ENCODE peak calls at places on chromosome 1, in ten cellular contexts. W, H, S, P, T, M, B, Q, J and I are unnamed samples.

GRCh38 chr1:156104861-156105546 is 9.5 kb upstream of the LMNA start:
- DNase-seq in B (no peak), H (no peak), J (no peak), Q (no peak), S (no peak), T (no peak), P (no peak), W (no peak), M (no peak), I (no peak)

GRCh38 chr1:168396940-168397680 is 116.4 kb downstream of the TBX19 start:
- DNase-seq in W (no peak), J (no peak), M (no peak), Q (no peak), S (no peak), P (no peak), H (no peak), T (no peak), B (no peak), I (no peak)

GRCh38 chr1:30907390-30907640 is 1.2 kb downstream of the SDC3 start:
- DNase-seq in H (no peak), Q (no peak), T (no peak), J (no peak), W (no peak), P (no peak), M (no peak), B (no peak), S (no peak), I (no peak)

GRCh38 chr1:222165625-222166024 is 382.3 kb downstream of the HHIPL2 start:
- DNase-seq in T (no peak), H (no peak), B (no peak), S (no peak), W (no peak), Q (peak; percentile 23), J (no peak), M (no peak), P (no peak), I (no peak)

GRCh38 chr1:38064232-38064903 is 17.8 kb upstream of the POU3F1 start:
- DNase-seq in Q (peak; percentile 52), W (no peak), H (no peak), P (no peak), J (no peak), T (peak; percentile 64), M (no peak), B (no peak), S (no peak), I (no peak)

GRCh38 chr1:85397490-85398044 is 67.4 kb downstream of the DDAH1 start:
- DNase-seq in H (no peak), P (no peak), T (no peak), J (no peak), W (no peak), B (no peak), Q (no peak), M (no peak), S (no peak), I (no peak)

GRCh38 chr1:216937491-216937890 is 214.3 kb upstream of the ESRRG start:
- DNase-seq in J (no peak), W (no peak), H (no peak), M (no peak), Q (no peak), S (no peak), T (no peak), B (no peak), P (no peak), I (no peak)

GRCh38 chr1:15758953-15759661 is 512 bp downstream of the FBLIM1 start:
- DNase-seq in W (no peak), P (no peak), M (no peak), H (no peak), B (no peak), T (no peak), S (peak; percentile 31), J (no peak), Q (no peak), I (no peak)

GRCh38 chr1:160971618-160972056 is 17.0 kb upstream of the ITLN2 start:
- DNase-seq in H (no peak), J (no peak), Q (no peak), M (no peak), W (no peak), B (no peak), S (no peak), P (no peak), T (no peak), I (no peak)

GRCh38 chr1:111436726-111437125 is 9.2 kb upstream of the OVGP1 start:
- DNase-seq in M (no peak), W (no peak), T (no peak), H (peak; percentile 21), J (no peak), B (no peak), Q (no peak), P (no peak), S (no peak), I (no peak)

GRCh38 chr1:32773018-32773763 is 44.0 kb downstream of the YARS1 start:
- DNase-seq in B (peak; percentile 74), S (peak; percentile 82), M (peak; percentile 61), W (peak; percentile 86), P (peak; percentile 86), T (peak; percentile 61), J (peak; percentile 53), H (no peak), Q (no peak), I (peak; percentile 17)

GRCh38 chr1:56967900-56968832 is 2.4 kb upstream of the C8B start:
- DNase-seq in T (peak; percentile 7), J (no peak), B (peak; percentile 21), H (no peak), W (no peak), S (peak; percentile 5), P (no peak), Q (no peak), M (no peak), I (no peak)

GRCh38 chr1:119655160-119655559 is 7.1 kb upstream of the ZNF697 start:
- DNase-seq in B (no peak), S (no peak), M (no peak), P (no peak), W (no peak), T (no peak), Q (no peak), H (no peak), J (no peak), I (no peak)

GRCh38 chr1:218257971-218258370 is 27.1 kb upstream of the RRP15 start:
- DNase-seq in J (no peak), T (no peak), P (no peak), M (no peak), W (no peak), Q (no peak), S (no peak), H (no peak), B (no peak), I (no peak)

GRCh38 chr1:202162049-202162417 is 1.6 kb upstream of the PTPN7 start:
- DNase-seq in B (no peak), Q (no peak), M (no peak), P (no peak), J (peak; percentile 40), T (no peak), H (no peak), W (no peak), S (peak; percentile 52), I (no peak)